ENCODE peak calls at places on chromosomes 4 and X, in six cellular contexts. Z is neuronal stem cell, I is ovary, E is pancreas, Q is heart left ventricle, Y is HL-60. A is an unnamed sample. For H3K27me3, the result is how much of the 10 kb centered on the place peaks cover.

GRCh38 chr4:70958681-70959080 is 34.8 kb upstream of the DCK start:
- DNase-seq in E (no peak), I (no peak), Z (no peak), Q (no peak), Y (no peak), A (no peak)

GRCh38 chr4:185142911-185143595 is at the start of gene SLC25A4:
- DNase-seq in Y (peak), E (peak), Q (peak), Z (peak), I (peak), A (peak)

GRCh38 chr4:82797591-82798081 is 960 bp downstream of the SCD5 start:
- DNase-seq in Z (no peak), Q (peak), Y (no peak), E (no peak), I (peak), A (peak)

GRCh38 chrX:119181491-119181890 is 53.9 kb upstream of the KIAA1210 start:
- DNase-seq in I (no peak), Z (no peak), E (no peak), Y (no peak), Q (no peak), A (peak)

GRCh38 chrX:37802028-37802427 is 22.2 kb downstream of the CYBB start:
- DNase-seq in I (no peak), Q (no peak), Z (no peak), E (no peak), Y (peak), A (no peak)

GRCh38 chrX:81120936-81121351 is 80.8 kb downstream of the HMGN5 start:
- DNase-seq in Q (no peak), Z (peak), Y (peak), I (no peak), E (peak), A (peak)

GRCh38 chr4:68447201-68447600 is at the start of gene TMPRSS11E:
- DNase-seq in I (no peak), Y (no peak), Q (no peak), Z (no peak), E (peak), A (no peak)

GRCh38 chr4:150720973-150721518 is 139.1 kb downstream of the MAB21L2 start:
- DNase-seq in Y (no peak), Q (no peak), Z (no peak), I (no peak), E (no peak), A (no peak)

GRCh38 chr4:8662776-8663175 is 70.2 kb downstream of the CPZ start:
- DNase-seq in Y (no peak), Z (no peak), E (no peak), Q (no peak), I (no peak), A (no peak)

GRCh38 chrX:66602381-66602938 is 36.4 kb downstream of the EDA2R start:
- DNase-seq in Z (no peak), Q (no peak), I (no peak), Y (no peak), E (no peak), A (no peak)

GRCh38 chr4:8854866-8855265 is 16.8 kb downstream of the HMX1 start:
- DNase-seq in Z (no peak), Y (no peak), Q (no peak), E (no peak), I (no peak), A (no peak)

GRCh38 chrX:24080670-24081069 is 25.9 kb downstream of the EIF2S3 start:
- DNase-seq in I (no peak), Y (no peak), Z (no peak), Q (no peak), E (no peak), A (no peak)

GRCh38 chr4:84582988-84583870 is at the start of gene CDS1:
- DNase-seq in Q (peak), Y (peak), Z (no peak), E (peak), I (peak), A (peak)

GRCh38 chr4:15929555-15929954 is 9.0 kb downstream of the FGFBP1 start:
- DNase-seq in E (no peak), Y (no peak), Q (no peak), I (no peak), Z (no peak), A (no peak)

GRCh38 chr4:8384397-8385060 is 56.0 kb downstream of the ACOX3 start:
- DNase-seq in Y (no peak), Z (no peak), E (no peak), I (no peak), Q (peak), A (no peak)

GRCh38 chrX:148552775-148553174 is 52.4 kb downstream of the AFF2 start:
- DNase-seq in E (no peak), I (no peak), Z (no peak), Q (no peak), Y (no peak), A (no peak)

GRCh38 chrX:5265324-5265723 is 963.3 kb downstream of the NLGN4X start:
- DNase-seq in Y (no peak), I (no peak), Z (no peak), E (no peak), Q (no peak), A (no peak)

GRCh38 chrX:111168314-111168713 is 72.3 kb downstream of the PAK3 start:
- DNase-seq in Z (no peak), E (no peak), Y (peak), I (no peak), Q (no peak), A (no peak)

GRCh38 chr4:85744950-85745349 is 270.0 kb downstream of the ARHGAP24 start:
- DNase-seq in E (no peak), Q (no peak), Y (no peak), Z (no peak), I (no peak), A (no peak)

GRCh38 chr4:130068072-130068471 is 972.1 kb downstream of the C4orf33 start:
- DNase-seq in Y (no peak), E (no peak), I (no peak), Z (no peak), Q (no peak), A (no peak)

GRCh38 chrX:154834562-154834961 is at the start of gene SMIM9:
- DNase-seq in Y (no peak), Q (no peak), Z (no peak), I (no peak), E (no peak), A (no peak)

GRCh38 chr4:156547439-156547838 is 424.2 kb downstream of the PDGFC start:
- DNase-seq in I (no peak), Q (no peak), Z (no peak), E (no peak), Y (no peak), A (no peak)

GRCh38 chrX:150227321-150227860 is 135.7 kb upstream of the MAMLD1 start:
- DNase-seq in Z (no peak), I (no peak), Y (no peak), Q (no peak), E (no peak), A (no peak)

GRCh38 chr4:127997534-127998388 is 32.6 kb downstream of the ABHD18 start:
- DNase-seq in Y (peak), Z (no peak), Q (no peak), E (no peak), I (no peak), A (no peak)

GRCh38 chr4:6777636-6778281 is 4.8 kb upstream of the KIAA0232 start:
- DNase-seq in Z (no peak), Y (peak), E (no peak), Q (no peak), I (no peak), A (no peak)

GRCh38 chrX:2325076-2325784 is 175.5 kb downstream of the DHRSX start:
- DNase-seq in Z (no peak), I (peak), Q (peak), E (peak), Y (peak), A (no peak)

DNA sequence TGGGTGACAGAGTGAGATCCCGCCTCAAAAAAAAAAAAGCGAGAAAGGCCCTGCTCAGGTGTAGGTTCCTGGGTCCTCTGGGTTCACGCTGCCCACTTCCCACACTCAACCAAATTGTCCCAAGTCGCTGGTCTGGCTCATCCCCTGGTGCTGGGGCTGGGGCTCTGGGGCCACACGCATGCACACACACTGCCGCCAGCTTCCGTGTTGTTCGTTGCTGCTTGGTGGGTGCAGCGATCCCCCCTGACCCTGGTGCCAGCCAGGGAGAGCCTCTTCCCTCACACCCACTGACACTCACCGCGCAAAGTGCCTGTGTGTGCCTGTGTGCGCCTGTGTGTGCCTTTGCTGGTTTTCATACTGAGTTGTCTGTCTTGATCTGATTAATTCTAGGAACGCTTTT is 124.1 kb upstream of the NKX1-1 start:
- DNase-seq in Z (no peak), E (no peak), I (no peak), Y (no peak), Q (no peak), A (no peak)
- H3K27me3 ChIP-seq in Z (under half), E (under half), I (under half), Y (under half), Q (under half), A (under half)

GRCh38 chrX:107826286-107827136 is 845 bp downstream of the MID2 start:
- DNase-seq in Y (no peak), I (peak), Z (peak), E (peak), Q (peak), A (no peak)
- H3K27me3 ChIP-seq in Y (under half), I (under half), Z (under half), E (under half), Q (under half), A (under half)

DNA sequence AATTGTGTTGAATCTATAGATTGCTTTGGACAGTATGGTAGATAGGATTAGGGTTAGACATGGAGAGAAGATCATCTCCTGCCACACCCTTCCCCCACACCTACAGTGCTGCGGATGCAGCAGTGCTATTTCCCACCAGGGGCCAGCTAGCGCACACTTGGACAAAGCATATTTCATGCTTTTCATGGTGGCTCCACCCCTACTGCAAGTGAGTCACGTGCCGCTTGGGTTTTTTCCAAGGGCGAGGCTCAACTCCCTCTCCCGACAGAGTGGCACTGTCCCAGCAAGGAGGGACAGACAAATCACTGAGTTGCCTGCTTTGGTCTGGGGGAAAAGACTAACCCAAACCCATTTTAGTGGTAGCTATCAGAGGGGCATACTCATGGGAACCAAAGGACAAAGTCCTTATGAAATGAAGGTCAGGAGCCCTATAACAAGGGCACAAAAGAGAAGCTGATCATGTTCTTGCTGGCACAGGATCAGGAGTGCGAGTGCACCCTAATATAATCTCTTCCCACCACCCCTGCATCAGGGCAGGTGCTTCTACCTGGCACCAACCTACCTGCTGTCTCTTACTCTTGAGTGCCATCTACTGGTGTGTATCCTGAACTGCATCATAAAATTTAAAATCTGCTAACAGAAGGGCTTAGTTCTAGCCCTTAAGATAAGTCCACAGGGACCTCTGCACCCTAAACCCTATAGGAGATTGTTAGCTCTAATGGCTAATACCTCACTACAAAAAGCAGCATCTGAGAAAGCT is 55.1 kb upstream of the PGAM4 start:
- DNase-seq in I (no peak), E (peak), Q (no peak), Z (no peak), Y (peak), A (peak)
- H3K27me3 ChIP-seq in I (under half), E (under half), Q (under half), Z (under half), Y (under half), A (under half)

DNA sequence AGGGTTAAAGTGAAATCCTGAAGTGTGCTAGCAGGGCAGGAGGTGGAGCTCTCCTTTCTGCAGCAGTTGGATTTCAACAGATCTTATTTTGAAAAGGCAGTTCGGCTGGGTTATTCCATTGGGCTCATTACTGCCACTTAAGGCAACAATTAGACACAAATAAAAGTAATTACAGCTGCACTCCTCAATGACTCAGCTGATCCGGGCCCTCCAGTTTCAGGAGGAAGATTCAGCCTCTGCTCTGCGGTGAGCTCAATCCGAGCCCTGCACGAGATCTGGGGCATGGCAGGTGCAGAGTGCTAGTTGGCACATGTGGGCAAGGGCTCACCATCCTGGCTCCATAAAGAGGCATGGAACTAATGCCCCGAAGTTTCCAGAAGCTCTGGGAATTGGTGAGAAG is 85.4 kb downstream of the PHKA2 start:
- DNase-seq in E (no peak), Q (no peak), Y (no peak), I (no peak), Z (no peak), A (no peak)
- H3K27me3 ChIP-seq in E (under half), Q (under half), Y (under half), I (under half), Z (under half), A (under half)

GRCh38 chrX:100408643-100409315 is 1.3 kb downstream of the PCDH19 start:
- DNase-seq in Q (no peak), I (no peak), Y (no peak), E (no peak), Z (no peak), A (no peak)

GRCh38 chrX:100411802-100412333 is 1.8 kb upstream of the PCDH19 start:
- DNase-seq in I (no peak), Y (no peak), Z (no peak), E (no peak), Q (no peak), A (no peak)

GRCh38 chrX:100409316-100410082 is 574 bp downstream of the PCDH19 start:
- DNase-seq in Q (no peak), I (no peak), Y (no peak), Z (no peak), E (no peak), A (no peak)

GRCh38 chrX:100410901-100411801 is 1.1 kb upstream of the PCDH19 start:
- DNase-seq in Z (no peak), Y (no peak), I (no peak), E (no peak), Q (no peak), A (no peak)

DNA sequence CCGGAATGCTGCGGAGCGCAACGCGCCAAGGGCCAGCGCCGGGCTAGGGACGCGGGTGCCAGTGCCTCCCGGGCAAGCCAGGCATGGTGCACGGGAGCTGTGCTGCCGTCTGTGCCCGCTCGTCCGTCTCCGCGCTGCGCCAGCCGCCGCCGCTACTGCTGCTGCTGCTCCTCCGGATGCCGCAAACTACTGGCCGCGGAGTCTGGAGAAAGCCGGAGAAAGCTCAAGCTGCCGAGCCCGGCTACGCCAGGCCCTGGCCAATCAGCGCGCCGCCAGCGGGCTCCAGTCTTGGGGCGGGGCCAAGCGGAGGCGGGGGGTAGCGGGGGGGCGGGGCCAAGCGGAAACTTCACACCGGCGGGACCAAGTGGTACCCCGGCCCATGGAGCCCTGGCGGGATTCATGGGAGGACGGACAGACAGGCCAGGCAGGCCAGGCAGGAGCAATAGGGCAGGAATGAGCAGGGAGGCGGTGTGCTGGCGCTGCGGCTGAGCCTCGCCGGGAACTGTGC is at the start of gene PCDH19:
- DNase-seq in E (peak), Z (no peak), I (peak), Y (no peak), Q (peak), A (peak)
- H3K27me3 ChIP-seq in E (under half), Z (half or more), I (under half), Y (under half), Q (under half), A (under half)

GRCh38 chr4:3719836-3720235 is 46.3 kb upstream of the ADRA2C start:
- DNase-seq in Y (no peak), E (no peak), I (no peak), Z (no peak), Q (no peak), A (no peak)

GRCh38 chr4:3716876-3717235 is 49.3 kb upstream of the ADRA2C start:
- DNase-seq in Z (no peak), I (no peak), E (no peak), Q (no peak), Y (no peak), A (no peak)

GRCh38 chr4:3717241-3717640 is 48.9 kb upstream of the ADRA2C start:
- DNase-seq in Z (no peak), I (no peak), Q (no peak), Y (no peak), E (no peak), A (no peak)

GRCh38 chr4:3719191-3719590 is 47.0 kb upstream of the ADRA2C start:
- DNase-seq in Z (no peak), Q (no peak), Y (no peak), E (no peak), I (no peak), A (no peak)

DNA sequence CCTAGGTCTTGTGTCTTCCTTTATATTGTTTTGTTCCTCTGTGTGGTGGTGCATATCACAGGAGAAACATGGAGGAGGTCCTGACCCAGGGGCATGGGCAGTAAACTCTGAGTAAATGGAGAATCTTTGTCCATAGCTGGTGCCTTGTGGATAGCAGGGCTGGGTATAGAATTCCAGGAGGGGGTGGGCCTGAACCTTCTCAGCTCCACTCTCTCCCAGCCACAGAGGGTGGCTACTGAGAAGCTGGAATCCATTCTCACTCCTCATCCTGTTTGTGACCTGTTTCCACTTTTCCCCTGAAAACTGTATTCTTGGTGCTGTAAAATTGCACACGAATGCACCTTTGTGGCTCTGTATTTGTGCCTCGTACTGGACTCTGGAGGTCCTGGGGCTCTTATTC is 47.7 kb upstream of the ADRA2C start:
- DNase-seq in Z (no peak), I (no peak), Q (no peak), E (no peak), Y (no peak), A (no peak)
- H3K27me3 ChIP-seq in Z (under half), I (under half), Q (under half), E (under half), Y (under half), A (under half)

GRCh38 chrX:88170528-88170927 is 576.5 kb upstream of the CPXCR1 start:
- DNase-seq in E (no peak), Z (no peak), Y (no peak), I (no peak), Q (no peak), A (peak)
- H3K27me3 ChIP-seq in E (under half), Z (under half), Y (under half), I (under half), Q (under half), A (under half)

GRCh38 chr4:80199004-80199579 is 1.8 kb downstream of the PRDM8 start:
- DNase-seq in Y (no peak), Z (no peak), E (no peak), I (no peak), Q (no peak), A (no peak)

GRCh38 chr4:80202190-80202711 is 4.9 kb downstream of the PRDM8 start:
- DNase-seq in Q (peak), I (peak), Y (peak), Z (no peak), E (peak), A (peak)

GRCh38 chr4:80202784-80203553 is 5.7 kb downstream of the PRDM8 start:
- DNase-seq in Y (peak), I (peak), Z (no peak), Q (no peak), E (no peak), A (no peak)

GRCh38 chr4:80199947-80200346 is 2.6 kb downstream of the PRDM8 start:
- DNase-seq in Y (no peak), E (no peak), Q (no peak), Z (no peak), I (no peak), A (no peak)

GRCh38 chr4:80201326-80202151 is 4.2 kb downstream of the PRDM8 start:
- DNase-seq in Y (peak), Z (no peak), I (peak), E (no peak), Q (peak), A (no peak)
- H3K27me3 ChIP-seq in Y (under half), Z (half or more), I (under half), E (under half), Q (under half), A (under half)